ENCODE peak calls at places on chromosome 3, in six cellular contexts. V is heart left ventricle, O is NB4, D is cardiac fibroblast, B is body of pancreas, Z is brain microvascular endothelial cell. L is an unnamed sample.

GRCh38 chr3:57397175-57398026 is 104.9 kb upstream of the ASB14 start:
- DNase-seq in B (peak), O (peak), V (no peak), D (peak), Z (peak), L (peak)

GRCh38 chr3:111796566-111796965 is 62.5 kb upstream of the PHLDB2 start:
- DNase-seq in O (no peak), B (no peak), Z (no peak), D (no peak), V (no peak), L (no peak)

GRCh38 chr3:12155264-12155663 is 3.4 kb downstream of the TIMP4 start:
- DNase-seq in Z (no peak), B (no peak), V (no peak), O (no peak), D (no peak), L (no peak)

GRCh38 chr3:37183375-37183831 is 9.0 kb upstream of the LRRFIP2 start:
- DNase-seq in V (no peak), Z (peak), B (no peak), D (peak), O (no peak), L (peak)

GRCh38 chr3:102053375-102053989 is 204.2 kb downstream of the NFKBIZ start:
- DNase-seq in Z (peak), D (peak), O (no peak), B (no peak), V (no peak), L (peak)

GRCh38 chr3:17412950-17413530 is 329.4 kb downstream of the TBC1D5 start:
- DNase-seq in Z (peak), V (no peak), B (peak), O (peak), D (peak), L (peak)

GRCh38 chr3:33236005-33236404 is 17.4 kb upstream of the SUSD5 start:
- DNase-seq in V (no peak), D (no peak), O (no peak), B (no peak), Z (no peak), L (no peak)

GRCh38 chr3:197394464-197395321 is 96.3 kb upstream of the DLG1 start:
- DNase-seq in V (peak), O (peak), D (peak), Z (peak), B (peak), L (peak)

GRCh38 chr3:143848707-143849106 is 439 bp upstream of the SLC9A9 start:
- DNase-seq in D (no peak), V (no peak), O (no peak), B (no peak), Z (no peak), L (no peak)

GRCh38 chr3:116020495-116020894 is 397.2 kb downstream of the GAP43 start:
- DNase-seq in B (no peak), D (peak), Z (no peak), V (no peak), O (peak), L (peak)

GRCh38 chr3:50268703-50269451 is at the start of gene SEMA3B:
- DNase-seq in V (peak), O (no peak), Z (no peak), B (peak), D (peak), L (peak)

GRCh38 chr3:50806806-50807205 is 132.1 kb downstream of the DOCK3 start:
- DNase-seq in B (no peak), V (no peak), O (no peak), D (no peak), Z (peak), L (peak)

GRCh38 chr3:174430986-174431385 is 428.1 kb upstream of the NAALADL2 start:
- DNase-seq in Z (no peak), B (no peak), O (no peak), V (no peak), D (no peak), L (no peak)

GRCh38 chr3:126259411-126260391 is 79.3 kb upstream of the ALDH1L1 start:
- DNase-seq in B (peak), V (peak), Z (peak), D (peak), O (peak), L (peak)
- TF ChIP-seq CTCF in B (peak), V (peak), Z (peak), D (peak), O (peak), L (peak)

DNA sequence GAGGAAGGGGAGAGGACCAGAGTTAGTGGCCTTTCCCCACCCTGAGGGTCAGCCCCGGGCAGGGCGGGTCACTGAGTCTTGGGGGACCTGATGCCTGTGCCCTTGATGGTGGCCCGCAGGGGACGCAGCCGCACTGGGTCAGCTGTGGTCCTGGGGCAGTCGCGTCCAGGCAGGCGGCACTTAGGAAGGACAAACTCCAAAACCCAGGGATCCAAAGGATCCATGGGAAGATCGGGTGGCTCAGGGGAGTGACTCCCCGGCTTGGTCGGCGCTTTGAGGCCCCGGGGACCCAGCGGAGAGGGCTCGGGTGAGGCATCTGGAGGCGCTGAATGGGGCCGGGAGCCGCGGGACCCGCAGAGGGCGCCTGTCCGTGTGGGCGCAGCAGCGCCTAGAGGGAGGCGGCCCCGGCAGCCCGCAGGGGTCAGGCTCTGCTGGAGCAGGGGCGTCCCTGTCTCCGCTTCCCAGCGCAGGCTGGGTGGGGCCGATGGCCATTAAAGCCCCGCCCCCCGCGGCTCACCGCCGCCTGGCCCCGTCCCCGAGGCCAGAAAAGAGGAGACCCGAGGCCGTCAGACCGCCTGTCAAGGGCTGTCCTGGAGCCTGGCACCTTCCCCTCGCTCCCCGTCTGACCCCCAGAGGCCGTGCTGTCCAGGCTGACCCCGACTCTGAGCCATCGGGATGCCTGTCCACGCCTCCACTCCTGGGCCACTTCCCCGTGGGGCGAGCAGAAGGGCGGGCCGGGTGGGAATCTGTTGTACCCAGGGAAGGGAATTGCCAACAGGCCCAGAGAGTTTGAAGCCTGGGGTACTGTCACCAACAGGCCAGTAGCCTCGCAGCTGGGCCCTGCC is 17.4 kb downstream of the CIDEC start:
- DNase-seq in B (peak), D (peak), V (peak), O (peak), Z (no peak), L (no peak)
- H3K4me3 ChIP-seq in B (peak), D (no peak), V (peak), O (no peak), Z (peak), L (no peak)

GRCh38 chr3:106824856-106825255 is 552.4 kb upstream of the CCDC54 start:
- DNase-seq in B (no peak), D (peak), Z (peak), V (no peak), O (peak), L (peak)
- TF ChIP-seq CTCF in B (peak), D (peak), Z (peak), V (peak), O (peak), L (peak)

GRCh38 chr3:157128771-157129671 is 30.9 kb downstream of the CCNL1 start:
- DNase-seq in Z (peak), O (no peak), V (peak), B (peak), D (peak), L (peak)

GRCh38 chr3:157130881-157131251 is 29.1 kb downstream of the CCNL1 start:
- DNase-seq in V (no peak), B (peak), O (no peak), D (no peak), Z (no peak), L (no peak)

GRCh38 chr3:157129782-157130137 is 30.2 kb downstream of the CCNL1 start:
- DNase-seq in O (peak), B (peak), Z (no peak), D (no peak), V (no peak), L (peak)

GRCh38 chr3:157131861-157132260 is 28.1 kb downstream of the CCNL1 start:
- DNase-seq in V (no peak), B (no peak), O (no peak), D (no peak), Z (no peak), L (peak)

GRCh38 chr3:157130138-157130880 is 29.6 kb downstream of the CCNL1 start:
- DNase-seq in D (peak), Z (peak), O (peak), V (peak), B (peak), L (peak)
- H3K4me3 ChIP-seq in D (no peak), Z (peak), O (no peak), V (no peak), B (no peak), L (no peak)

DNA sequence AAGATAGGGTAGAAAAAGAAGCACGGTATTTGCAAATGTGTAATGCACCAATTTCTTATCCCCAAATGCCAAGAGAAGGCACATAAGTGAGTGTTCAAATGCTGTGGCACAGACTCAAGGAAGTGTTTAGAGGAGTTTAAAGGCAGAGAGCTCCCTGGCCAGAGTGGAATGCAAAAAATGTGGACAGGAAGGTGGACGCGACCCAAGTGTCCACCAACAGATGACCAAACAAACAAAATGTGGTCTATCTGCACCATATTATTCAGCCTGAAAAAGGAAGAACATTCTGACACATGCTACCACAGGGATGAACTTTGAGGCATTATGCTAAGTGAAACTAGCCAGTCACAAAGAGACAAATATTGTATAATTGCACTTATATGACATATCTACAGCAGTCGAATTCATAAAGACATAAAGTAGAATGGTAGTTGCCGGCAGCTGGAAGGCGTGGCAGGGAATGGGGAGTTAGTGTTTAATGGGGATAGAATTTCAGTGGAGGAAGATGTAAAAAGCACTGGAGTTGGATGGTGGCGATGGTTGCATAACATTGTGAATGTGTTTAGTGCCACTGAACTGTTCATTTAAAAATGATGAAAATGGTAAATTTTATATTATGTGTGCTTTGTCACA is 126.6 kb downstream of the SRGAP3 start:
- DNase-seq in D (no peak), B (no peak), O (no peak), Z (no peak), V (no peak), L (no peak)
- TF ChIP-seq CTCF in D (no peak), B (no peak), O (no peak), Z (no peak), V (no peak), L (no peak)

L was measured in epithelial cell of esophagus.